ENCODE peak calls at places on chromosomes 3 and 15, in six cellular contexts. One of them, this sample, is unnamed.

GRCh38 chr3:126501736-126502135 is 15.8 kb downstream of the UROC1 start:
- DNase-seq in left ventricle myocardium inferior: peak
- DNase-seq in Caco-2: no peak
- DNase-seq in astrocyte of the spinal cord: no peak
- DNase-seq in GM23338: no peak
- DNase-seq in lower leg skin: no peak
- DNase-seq in this sample: no peak

GRCh38 chr15:34359416-34359815 is 7.6 kb downstream of the LPCAT4 start:
- DNase-seq in astrocyte of the spinal cord: no peak
- DNase-seq in left ventricle myocardium inferior: no peak
- DNase-seq in lower leg skin: no peak
- DNase-seq in GM23338: no peak
- DNase-seq in Caco-2: no peak
- DNase-seq in this sample: no peak

GRCh38 chr15:88830016-88830415 is 26.8 kb downstream of the ACAN start:
- DNase-seq in lower leg skin: no peak
- DNase-seq in astrocyte of the spinal cord: no peak
- DNase-seq in left ventricle myocardium inferior: no peak
- DNase-seq in GM23338: no peak
- DNase-seq in Caco-2: no peak
- DNase-seq in this sample: no peak

GRCh38 chr15:68022061-68022460 is 32.1 kb upstream of the PIAS1 start:
- DNase-seq in lower leg skin: no peak
- DNase-seq in Caco-2: no peak
- DNase-seq in GM23338: no peak
- DNase-seq in astrocyte of the spinal cord: no peak
- DNase-seq in left ventricle myocardium inferior: peak
- DNase-seq in this sample: no peak

GRCh38 chr3:196641278-196642058 is 2.0 kb downstream of the NRROS start:
- DNase-seq in left ventricle myocardium inferior: no peak
- DNase-seq in GM23338: no peak
- DNase-seq in lower leg skin: no peak
- DNase-seq in astrocyte of the spinal cord: no peak
- DNase-seq in Caco-2: no peak
- DNase-seq in this sample: no peak

GRCh38 chr3:110253794-110254193 is 817.8 kb upstream of the NECTIN3 start:
- DNase-seq in left ventricle myocardium inferior: no peak
- DNase-seq in lower leg skin: no peak
- DNase-seq in astrocyte of the spinal cord: no peak
- DNase-seq in Caco-2: no peak
- DNase-seq in GM23338: no peak
- DNase-seq in this sample: no peak

GRCh38 chr15:89332446-89332845 is 2.2 kb downstream of the POLG start:
- DNase-seq in GM23338: peak
- DNase-seq in lower leg skin: no peak
- DNase-seq in astrocyte of the spinal cord: peak
- DNase-seq in left ventricle myocardium inferior: no peak
- DNase-seq in Caco-2: no peak
- DNase-seq in this sample: no peak

GRCh38 chr15:36951747-36952247 is 148.6 kb downstream of the MEIS2 start:
- DNase-seq in GM23338: no peak
- DNase-seq in astrocyte of the spinal cord: peak
- DNase-seq in lower leg skin: no peak
- DNase-seq in left ventricle myocardium inferior: no peak
- DNase-seq in Caco-2: no peak
- DNase-seq in this sample: no peak

GRCh38 chr15:68252925-68253534 is 23.5 kb upstream of the CLN6 start:
- DNase-seq in lower leg skin: no peak
- DNase-seq in astrocyte of the spinal cord: peak
- DNase-seq in Caco-2: no peak
- DNase-seq in left ventricle myocardium inferior: no peak
- DNase-seq in GM23338: peak
- DNase-seq in this sample: no peak

GRCh38 chr3:14716593-14716992 is 41.7 kb downstream of the C3orf20 start:
- DNase-seq in lower leg skin: no peak
- DNase-seq in astrocyte of the spinal cord: no peak
- DNase-seq in Caco-2: no peak
- DNase-seq in left ventricle myocardium inferior: no peak
- DNase-seq in GM23338: no peak
- DNase-seq in this sample: no peak

GRCh38 chr3:31941230-31941632 is 39.8 kb downstream of the OSBPL10 start:
- DNase-seq in Caco-2: no peak
- DNase-seq in GM23338: no peak
- DNase-seq in lower leg skin: no peak
- DNase-seq in astrocyte of the spinal cord: peak
- DNase-seq in left ventricle myocardium inferior: no peak
- DNase-seq in this sample: no peak

GRCh38 chr3:15325228-15325627 is 7.2 kb downstream of the SH3BP5 start:
- DNase-seq in left ventricle myocardium inferior: no peak
- DNase-seq in lower leg skin: peak
- DNase-seq in Caco-2: peak
- DNase-seq in astrocyte of the spinal cord: peak
- DNase-seq in GM23338: peak
- DNase-seq in this sample: no peak

GRCh38 chr3:8742921-8743605 is 9.5 kb downstream of the CAV3 start:
- DNase-seq in astrocyte of the spinal cord: peak
- DNase-seq in GM23338: peak
- DNase-seq in lower leg skin: peak
- DNase-seq in left ventricle myocardium inferior: no peak
- DNase-seq in Caco-2: peak
- DNase-seq in this sample: no peak

GRCh38 chr15:30816430-30816829 is 87.3 kb upstream of the FAN1 start:
- DNase-seq in Caco-2: no peak
- DNase-seq in left ventricle myocardium inferior: no peak
- DNase-seq in GM23338: peak
- DNase-seq in lower leg skin: no peak
- DNase-seq in astrocyte of the spinal cord: no peak
- DNase-seq in this sample: no peak

GRCh38 chr3:72145506-72146380 is 360.8 kb upstream of the PROK2 start:
- DNase-seq in left ventricle myocardium inferior: no peak
- DNase-seq in Caco-2: no peak
- DNase-seq in astrocyte of the spinal cord: peak
- DNase-seq in lower leg skin: peak
- DNase-seq in GM23338: peak
- DNase-seq in this sample: no peak

GRCh38 chr3:81823882-81824395 is 62.5 kb upstream of the GBE1 start:
- DNase-seq in lower leg skin: no peak
- DNase-seq in GM23338: peak
- DNase-seq in astrocyte of the spinal cord: no peak
- DNase-seq in left ventricle myocardium inferior: no peak
- DNase-seq in Caco-2: no peak
- DNase-seq in this sample: no peak

GRCh38 chr3:168707900-168708299 is 612.2 kb upstream of the GOLIM4 start:
- DNase-seq in lower leg skin: no peak
- DNase-seq in left ventricle myocardium inferior: no peak
- DNase-seq in astrocyte of the spinal cord: no peak
- DNase-seq in Caco-2: no peak
- DNase-seq in GM23338: no peak
- DNase-seq in this sample: no peak

GRCh38 chr3:101868534-101869464 is 19.5 kb downstream of the NFKBIZ start:
- DNase-seq in astrocyte of the spinal cord: peak
- DNase-seq in left ventricle myocardium inferior: peak
- DNase-seq in lower leg skin: no peak
- DNase-seq in Caco-2: peak
- DNase-seq in GM23338: no peak
- DNase-seq in this sample: no peak

GRCh38 chr3:16570113-16570512 is 35.1 kb downstream of the DAZL start:
- DNase-seq in GM23338: no peak
- DNase-seq in lower leg skin: no peak
- DNase-seq in astrocyte of the spinal cord: no peak
- DNase-seq in left ventricle myocardium inferior: no peak
- DNase-seq in Caco-2: no peak
- DNase-seq in this sample: no peak

GRCh38 chr15:88849376-88850122 is 45.8 kb downstream of the HAPLN3 start:
- DNase-seq in astrocyte of the spinal cord: no peak
- DNase-seq in GM23338: no peak
- DNase-seq in Caco-2: no peak
- DNase-seq in lower leg skin: no peak
- DNase-seq in left ventricle myocardium inferior: no peak
- DNase-seq in this sample: no peak

GRCh38 chr15:50164458-50164857 is 17.5 kb upstream of the SLC27A2 start:
- DNase-seq in astrocyte of the spinal cord: no peak
- DNase-seq in GM23338: no peak
- DNase-seq in Caco-2: no peak
- DNase-seq in lower leg skin: no peak
- DNase-seq in left ventricle myocardium inferior: no peak
- DNase-seq in this sample: no peak

GRCh38 chr3:10855871-10856662 is 40.0 kb downstream of the SLC6A11 start:
- DNase-seq in astrocyte of the spinal cord: no peak
- DNase-seq in GM23338: peak
- DNase-seq in left ventricle myocardium inferior: no peak
- DNase-seq in Caco-2: no peak
- DNase-seq in lower leg skin: no peak
- DNase-seq in this sample: no peak

GRCh38 chr3:42749753-42750231 is 23.3 kb downstream of the CCDC13 start:
- DNase-seq in GM23338: peak
- DNase-seq in left ventricle myocardium inferior: no peak
- DNase-seq in Caco-2: no peak
- DNase-seq in lower leg skin: peak
- DNase-seq in astrocyte of the spinal cord: no peak
- DNase-seq in this sample: no peak
- TF ChIP-seq CTCF in GM23338: peak
- TF ChIP-seq CTCF in left ventricle myocardium inferior: peak
- TF ChIP-seq CTCF in Caco-2: peak
- TF ChIP-seq CTCF in lower leg skin: no peak
- TF ChIP-seq CTCF in astrocyte of the spinal cord: peak
- TF ChIP-seq CTCF in this sample: peak

GRCh38 chr3:181567446-181568075 is 144.2 kb upstream of the SOX2 start:
- DNase-seq in GM23338: no peak
- DNase-seq in lower leg skin: no peak
- DNase-seq in Caco-2: no peak
- DNase-seq in astrocyte of the spinal cord: peak
- DNase-seq in left ventricle myocardium inferior: no peak
- DNase-seq in this sample: no peak

GRCh38 chr3:181561605-181562031 is 150.1 kb upstream of the SOX2 start:
- DNase-seq in astrocyte of the spinal cord: no peak
- DNase-seq in Caco-2: no peak
- DNase-seq in lower leg skin: no peak
- DNase-seq in GM23338: no peak
- DNase-seq in left ventricle myocardium inferior: no peak
- DNase-seq in this sample: no peak

GRCh38 chr3:181561130-181561529 is 150.6 kb upstream of the SOX2 start:
- DNase-seq in lower leg skin: no peak
- DNase-seq in GM23338: no peak
- DNase-seq in astrocyte of the spinal cord: no peak
- DNase-seq in Caco-2: no peak
- DNase-seq in left ventricle myocardium inferior: no peak
- DNase-seq in this sample: no peak

GRCh38 chr3:181565416-181565815 is 146.3 kb upstream of the SOX2 start:
- DNase-seq in left ventricle myocardium inferior: no peak
- DNase-seq in lower leg skin: no peak
- DNase-seq in astrocyte of the spinal cord: no peak
- DNase-seq in Caco-2: no peak
- DNase-seq in GM23338: no peak
- DNase-seq in this sample: no peak

GRCh38 chr3:181564222-181564621 is 147.5 kb upstream of the SOX2 start:
- DNase-seq in Caco-2: no peak
- DNase-seq in lower leg skin: no peak
- DNase-seq in left ventricle myocardium inferior: no peak
- DNase-seq in astrocyte of the spinal cord: no peak
- DNase-seq in GM23338: no peak
- DNase-seq in this sample: no peak
- TF ChIP-seq CTCF in Caco-2: no peak
- TF ChIP-seq CTCF in lower leg skin: no peak
- TF ChIP-seq CTCF in left ventricle myocardium inferior: no peak
- TF ChIP-seq CTCF in astrocyte of the spinal cord: no peak
- TF ChIP-seq CTCF in GM23338: no peak
- TF ChIP-seq CTCF in this sample: no peak

DNA sequence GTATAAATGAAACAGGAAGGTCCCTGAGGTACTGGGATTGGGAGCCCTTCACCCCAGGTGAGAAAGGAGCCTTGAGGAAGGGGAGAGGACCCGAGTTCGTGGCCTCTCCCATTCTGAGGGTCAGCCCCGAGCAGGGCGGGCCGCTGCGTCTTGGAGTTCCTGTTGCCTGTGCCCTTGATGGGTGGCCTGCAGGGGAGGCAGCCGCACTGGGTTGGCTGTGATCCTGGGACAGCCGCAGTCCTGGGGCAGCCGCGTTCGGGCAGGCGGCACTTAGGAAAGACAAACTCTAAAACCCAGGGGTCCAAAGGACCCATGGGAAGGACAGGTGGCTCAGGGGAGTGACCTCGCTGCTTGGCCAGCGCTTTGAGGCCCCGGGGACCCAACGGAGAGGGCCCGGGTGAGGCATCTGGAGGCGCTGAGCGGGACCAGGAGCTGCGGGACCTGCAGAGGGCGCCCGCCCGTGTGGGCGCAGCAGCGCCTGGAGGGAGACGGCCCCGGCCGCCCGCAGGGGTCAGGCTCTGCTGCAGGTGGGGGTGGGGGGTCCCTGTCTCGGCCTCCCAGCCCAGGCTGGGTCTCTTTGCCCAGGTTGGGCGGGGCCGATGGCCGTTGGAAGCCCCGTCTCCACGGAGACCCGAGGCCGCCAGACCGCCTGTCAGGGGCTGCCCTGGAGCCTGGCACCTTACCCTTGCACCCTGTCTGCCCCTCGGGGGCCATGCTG is 65.1 kb downstream of the HMCES start:
- DNase-seq in left ventricle myocardium inferior: no peak
- DNase-seq in astrocyte of the spinal cord: no peak
- DNase-seq in Caco-2: no peak
- DNase-seq in lower leg skin: no peak
- DNase-seq in GM23338: peak
- DNase-seq in this sample: peak
- TF ChIP-seq CTCF in left ventricle myocardium inferior: peak
- TF ChIP-seq CTCF in astrocyte of the spinal cord: peak
- TF ChIP-seq CTCF in Caco-2: no peak
- TF ChIP-seq CTCF in lower leg skin: no peak
- TF ChIP-seq CTCF in GM23338: peak
- TF ChIP-seq CTCF in this sample: peak

GRCh38 chr3:38131621-38132369 is 5.1 kb downstream of the ACAA1 start:
- DNase-seq in left ventricle myocardium inferior: no peak
- DNase-seq in Caco-2: no peak
- DNase-seq in GM23338: peak
- DNase-seq in lower leg skin: peak
- DNase-seq in astrocyte of the spinal cord: peak
- DNase-seq in this sample: no peak
- TF ChIP-seq CTCF in left ventricle myocardium inferior: peak
- TF ChIP-seq CTCF in Caco-2: no peak
- TF ChIP-seq CTCF in GM23338: peak
- TF ChIP-seq CTCF in lower leg skin: no peak
- TF ChIP-seq CTCF in astrocyte of the spinal cord: peak
- TF ChIP-seq CTCF in this sample: peak

GRCh38 chr3:186510374-186511079 is 33.7 kb downstream of the CRYGS start:
- DNase-seq in GM23338: no peak
- DNase-seq in lower leg skin: no peak
- DNase-seq in Caco-2: no peak
- DNase-seq in left ventricle myocardium inferior: no peak
- DNase-seq in astrocyte of the spinal cord: peak
- DNase-seq in this sample: no peak
- TF ChIP-seq CTCF in GM23338: peak
- TF ChIP-seq CTCF in lower leg skin: no peak
- TF ChIP-seq CTCF in Caco-2: no peak
- TF ChIP-seq CTCF in left ventricle myocardium inferior: peak
- TF ChIP-seq CTCF in astrocyte of the spinal cord: peak
- TF ChIP-seq CTCF in this sample: no peak